ENCODE peak calls at places on chromosomes 6 and 20, in six cellular contexts. E is lower lobe of right lung, Z is fibroblast of lung, F is mesendoderm, Y is HCT116, X is heart left ventricle. K is an unnamed sample.

GRCh38 chr6:148508401-148509151 is 165.9 kb downstream of the SASH1 start:
- DNase-seq in F (peak), Z (peak), Y (no peak), E (no peak), X (peak), K (peak)

GRCh38 chr6:37260063-37260843 is 2.3 kb upstream of the TMEM217 start:
- DNase-seq in Z (no peak), X (no peak), E (no peak), Y (no peak), F (no peak), K (no peak)

GRCh38 chr6:35073766-35074471 is 67.2 kb downstream of the TCP11 start:
- DNase-seq in Y (no peak), Z (no peak), F (no peak), E (peak), X (no peak), K (no peak)

GRCh38 chr20:62984666-62985065 is 22.1 kb downstream of the BHLHE23 start:
- DNase-seq in Y (no peak), E (no peak), X (no peak), F (no peak), Z (no peak), K (no peak)

GRCh38 chr6:106128981-106129761 is 43.0 kb downstream of the PRDM1 start:
- DNase-seq in X (no peak), Y (no peak), Z (peak), F (no peak), E (no peak), K (peak)

GRCh38 chr20:44716309-44717106 is 1.3 kb downstream of the CCN5 start:
- DNase-seq in Y (no peak), X (no peak), F (no peak), E (peak), Z (no peak), K (no peak)

GRCh38 chr6:166591961-166592520 is 5.6 kb upstream of the RAMACL start:
- DNase-seq in E (no peak), Y (no peak), Z (no peak), F (no peak), X (no peak), K (no peak)

GRCh38 chr6:120005292-120005976 is 655.9 kb upstream of the MAN1A1 start:
- DNase-seq in E (no peak), Z (no peak), X (no peak), Y (no peak), F (no peak), K (no peak)

GRCh38 chr20:2691663-2692035 is 931 bp upstream of the EBF4 start:
- DNase-seq in X (no peak), Z (no peak), Y (no peak), F (no peak), E (no peak), K (no peak)

GRCh38 chr6:112249489-112249888 is 4.9 kb downstream of the LAMA4 start:
- DNase-seq in X (no peak), Y (no peak), E (no peak), Z (peak), F (no peak), K (no peak)

GRCh38 chr6:14086701-14087100 is 30.9 kb upstream of the CD83 start:
- DNase-seq in X (no peak), F (no peak), Z (no peak), Y (no peak), E (no peak), K (peak)

GRCh38 chr20:57928181-57928967 is 218.6 kb upstream of the PMEPA1 start:
- DNase-seq in F (peak), E (no peak), X (no peak), Y (no peak), Z (no peak), K (peak)

GRCh38 chr20:21141825-21142224 is 15.9 kb downstream of the KIZ start:
- DNase-seq in E (no peak), Z (no peak), Y (no peak), X (no peak), F (no peak), K (no peak)

GRCh38 chr20:21139881-21140566 is 14.1 kb downstream of the KIZ start:
- DNase-seq in Y (no peak), Z (no peak), F (no peak), E (no peak), X (no peak), K (no peak)

GRCh38 chr20:21145424-21145823 is 19.5 kb downstream of the KIZ start:
- DNase-seq in F (no peak), X (no peak), Y (no peak), Z (no peak), E (no peak), K (no peak)

GRCh38 chr20:21146242-21146641 is 20.4 kb downstream of the KIZ start:
- DNase-seq in E (no peak), Y (no peak), F (no peak), X (no peak), Z (no peak), K (no peak)

DNA sequence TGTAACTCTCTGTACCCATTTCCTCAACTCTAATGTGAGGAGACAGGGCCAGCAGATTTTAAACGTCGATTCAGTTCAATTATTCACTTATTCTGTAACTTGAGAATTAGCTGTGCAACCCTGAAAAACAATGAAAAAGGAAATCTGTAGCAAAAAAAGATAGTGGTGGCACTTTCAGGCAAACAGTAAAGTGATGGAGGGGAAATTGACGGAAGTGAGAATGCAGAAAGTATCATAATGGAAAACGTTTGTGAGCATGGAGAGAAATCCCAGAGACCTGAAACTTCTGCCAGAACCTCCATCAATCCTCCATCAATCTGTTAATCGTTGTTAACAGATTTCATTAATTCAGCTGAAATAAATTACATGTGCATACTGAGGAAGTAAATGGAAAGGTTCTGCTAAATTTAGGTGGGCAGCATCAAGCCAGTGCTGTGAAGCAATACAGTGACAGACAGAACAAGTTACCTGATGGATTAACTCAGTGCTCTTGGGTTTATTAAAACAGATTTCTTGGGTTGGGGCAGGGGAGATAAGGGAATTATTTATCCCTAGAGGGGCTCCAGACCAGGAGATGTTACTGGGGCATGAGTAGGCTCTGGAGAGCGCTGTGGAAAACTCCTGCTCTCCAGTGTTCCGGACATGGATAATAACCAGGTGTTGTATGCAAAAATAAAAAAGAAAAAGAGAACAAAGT is 17.5 kb downstream of the KIZ start:
- DNase-seq in E (no peak), X (no peak), F (no peak), Y (no peak), Z (no peak), K (no peak)
- H3K4me3 ChIP-seq in E (no peak), X (no peak), F (no peak), Y (no peak), Z (no peak), K (no peak)

DNA sequence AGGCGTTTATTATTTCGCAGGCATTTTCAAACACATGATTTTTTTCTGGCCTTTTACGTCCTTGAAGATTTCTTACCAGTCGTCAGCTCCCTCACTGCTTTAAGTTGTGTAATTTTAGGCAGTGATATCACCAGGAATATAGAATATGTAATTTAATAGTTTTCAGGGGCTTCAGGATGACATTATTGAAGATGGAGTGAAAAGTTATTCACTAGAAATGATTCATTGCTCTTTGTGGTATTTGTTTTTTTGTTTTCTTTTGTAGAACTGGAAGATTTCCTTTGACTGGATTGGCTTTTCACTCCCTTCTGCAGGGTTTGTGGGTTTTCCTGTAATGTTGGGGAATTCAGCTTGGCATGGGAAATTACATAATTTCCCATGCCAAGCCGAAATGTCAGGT is 2.0 kb downstream of the LRRC1 start:
- DNase-seq in X (no peak), Z (no peak), E (no peak), F (no peak), Y (no peak), K (no peak)
- H3K4me3 ChIP-seq in X (no peak), Z (peak), E (peak), F (no peak), Y (peak), K (no peak)

GRCh38 chr6:137210903-137211302 is 8.3 kb downstream of the IFNGR1 start:
- DNase-seq in Z (peak), F (no peak), X (no peak), E (no peak), Y (no peak), K (no peak)
- H3K4me3 ChIP-seq in Z (no peak), F (no peak), X (no peak), E (peak), Y (no peak), K (no peak)

GRCh38 chr20:59577809-59578601 is 26.3 kb upstream of the PHACTR3 start:
- DNase-seq in Y (no peak), E (no peak), X (no peak), F (no peak), Z (no peak), K (no peak)
- H3K4me3 ChIP-seq in Y (no peak), E (peak), X (no peak), F (no peak), Z (no peak), K (no peak)

GRCh38 chr6:57221936-57222683 is at the start of gene RAB23:
- DNase-seq in X (peak), Y (peak), F (peak), E (peak), Z (peak), K (peak)
- H3K4me3 ChIP-seq in X (peak), Y (peak), F (peak), E (peak), Z (peak), K (peak)

K was measured in foreskin fibroblast.